ENCODE peak calls at places on chromosomes 11 and 22, in nine cellular contexts. One of them, this sample, is unnamed. For H3K36me3 and H3K9me3, the result is how much of the 10 kb centered on the place peaks cover.

GRCh38 chr11:113174862-113175261 is 139.5 kb upstream of the TTC12 start:
- DNase-seq in cardiac muscle cell: no peak
- DNase-seq in endodermal cell: no peak
- DNase-seq in IMR-90: no peak
- DNase-seq in Peyer's patch: no peak
- DNase-seq in HCT116: no peak
- DNase-seq in esophagus squamous epithelium: no peak
- DNase-seq in CD8-positive, alpha-beta T cell: no peak
- DNase-seq in adipocyte: no peak
- DNase-seq in this sample: peak

GRCh38 chr11:45142241-45142885 is 4.1 kb upstream of the PRDM11 start:
- DNase-seq in CD8-positive, alpha-beta T cell: no peak
- DNase-seq in IMR-90: peak
- DNase-seq in esophagus squamous epithelium: no peak
- DNase-seq in cardiac muscle cell: no peak
- DNase-seq in adipocyte: no peak
- DNase-seq in Peyer's patch: no peak
- DNase-seq in HCT116: no peak
- DNase-seq in endodermal cell: no peak
- DNase-seq in this sample: peak

GRCh38 chr11:119845305-119845704 is 116.3 kb upstream of the NECTIN1 start:
- DNase-seq in HCT116: no peak
- DNase-seq in IMR-90: no peak
- DNase-seq in Peyer's patch: no peak
- DNase-seq in CD8-positive, alpha-beta T cell: no peak
- DNase-seq in endodermal cell: no peak
- DNase-seq in adipocyte: no peak
- DNase-seq in esophagus squamous epithelium: no peak
- DNase-seq in cardiac muscle cell: no peak
- DNase-seq in this sample: no peak

GRCh38 chr11:86978756-86979608 is 23.8 kb upstream of the FZD4 start:
- DNase-seq in cardiac muscle cell: peak
- DNase-seq in HCT116: peak
- DNase-seq in esophagus squamous epithelium: no peak
- DNase-seq in Peyer's patch: no peak
- DNase-seq in endodermal cell: no peak
- DNase-seq in CD8-positive, alpha-beta T cell: no peak
- DNase-seq in IMR-90: peak
- DNase-seq in adipocyte: peak
- DNase-seq in this sample: no peak

GRCh38 chr11:111554532-111554931 is 14.0 kb downstream of the LAYN start:
- DNase-seq in endodermal cell: no peak
- DNase-seq in IMR-90: no peak
- DNase-seq in HCT116: no peak
- DNase-seq in Peyer's patch: no peak
- DNase-seq in cardiac muscle cell: no peak
- DNase-seq in esophagus squamous epithelium: no peak
- DNase-seq in CD8-positive, alpha-beta T cell: no peak
- DNase-seq in adipocyte: no peak
- DNase-seq in this sample: no peak

GRCh38 chr11:5818245-5818865 is 9.6 kb downstream of the OR52N2 start:
- DNase-seq in HCT116: no peak
- DNase-seq in cardiac muscle cell: no peak
- DNase-seq in Peyer's patch: no peak
- DNase-seq in adipocyte: peak
- DNase-seq in endodermal cell: no peak
- DNase-seq in esophagus squamous epithelium: no peak
- DNase-seq in IMR-90: no peak
- DNase-seq in CD8-positive, alpha-beta T cell: no peak
- DNase-seq in this sample: no peak

GRCh38 chr11:126357969-126358762 is 2.7 kb downstream of the ST3GAL4 start:
- DNase-seq in endodermal cell: no peak
- DNase-seq in HCT116: no peak
- DNase-seq in esophagus squamous epithelium: no peak
- DNase-seq in CD8-positive, alpha-beta T cell: no peak
- DNase-seq in Peyer's patch: no peak
- DNase-seq in adipocyte: no peak
- DNase-seq in IMR-90: no peak
- DNase-seq in cardiac muscle cell: no peak
- DNase-seq in this sample: no peak

GRCh38 chr11:84543367-84544159 is 1083.6 kb downstream of the DLG2 start:
- DNase-seq in Peyer's patch: no peak
- DNase-seq in endodermal cell: peak
- DNase-seq in esophagus squamous epithelium: no peak
- DNase-seq in CD8-positive, alpha-beta T cell: no peak
- DNase-seq in HCT116: no peak
- DNase-seq in cardiac muscle cell: no peak
- DNase-seq in adipocyte: no peak
- DNase-seq in IMR-90: no peak
- DNase-seq in this sample: no peak

GRCh38 chr11:87292598-87292997 is 254.9 kb downstream of the TMEM135 start:
- DNase-seq in IMR-90: no peak
- DNase-seq in adipocyte: no peak
- DNase-seq in Peyer's patch: no peak
- DNase-seq in esophagus squamous epithelium: no peak
- DNase-seq in endodermal cell: no peak
- DNase-seq in cardiac muscle cell: no peak
- DNase-seq in CD8-positive, alpha-beta T cell: no peak
- DNase-seq in HCT116: no peak
- DNase-seq in this sample: no peak

GRCh38 chr22:46501701-46502100 is 35.7 kb downstream of the CELSR1 start:
- DNase-seq in CD8-positive, alpha-beta T cell: no peak
- DNase-seq in adipocyte: peak
- DNase-seq in endodermal cell: no peak
- DNase-seq in HCT116: no peak
- DNase-seq in Peyer's patch: no peak
- DNase-seq in esophagus squamous epithelium: no peak
- DNase-seq in IMR-90: peak
- DNase-seq in cardiac muscle cell: no peak
- DNase-seq in this sample: peak

DNA sequence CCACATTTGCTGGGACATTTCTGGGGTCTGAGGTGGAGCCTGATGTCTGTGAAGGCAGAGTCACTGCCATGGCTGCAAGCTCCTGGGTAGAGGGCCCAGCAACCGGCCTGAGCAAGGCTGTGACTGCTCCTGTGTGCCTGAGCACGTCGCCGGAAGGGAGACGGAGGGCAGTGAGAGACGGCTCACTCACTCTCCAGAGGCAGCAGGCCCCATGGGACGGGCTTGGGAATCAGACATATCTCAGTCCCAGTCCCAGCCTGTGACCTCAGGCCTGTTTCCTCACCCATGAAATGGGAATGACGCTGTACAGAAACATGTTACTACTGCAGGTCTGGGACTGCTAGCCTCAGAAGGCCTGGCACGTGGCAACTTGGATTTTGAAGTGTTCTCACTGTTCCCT is 36.4 kb upstream of the RASL10A start:
- DNase-seq in adipocyte: no peak
- DNase-seq in HCT116: no peak
- DNase-seq in CD8-positive, alpha-beta T cell: no peak
- DNase-seq in cardiac muscle cell: no peak
- DNase-seq in endodermal cell: no peak
- DNase-seq in Peyer's patch: no peak
- DNase-seq in esophagus squamous epithelium: no peak
- DNase-seq in IMR-90: no peak
- DNase-seq in this sample: no peak
- H3K36me3 ChIP-seq in adipocyte: half or more
- H3K36me3 ChIP-seq in HCT116: under half
- H3K36me3 ChIP-seq in CD8-positive, alpha-beta T cell: half or more
- H3K36me3 ChIP-seq in cardiac muscle cell: half or more
- H3K36me3 ChIP-seq in endodermal cell: half or more
- H3K36me3 ChIP-seq in Peyer's patch: under half
- H3K36me3 ChIP-seq in esophagus squamous epithelium: half or more
- H3K36me3 ChIP-seq in IMR-90: half or more
- H3K36me3 ChIP-seq in this sample: under half

GRCh38 chr11:74696488-74696887 is 34.7 kb downstream of the CHRDL2 start:
- DNase-seq in esophagus squamous epithelium: no peak
- DNase-seq in CD8-positive, alpha-beta T cell: no peak
- DNase-seq in IMR-90: no peak
- DNase-seq in endodermal cell: peak
- DNase-seq in cardiac muscle cell: no peak
- DNase-seq in Peyer's patch: no peak
- DNase-seq in HCT116: no peak
- DNase-seq in adipocyte: no peak
- DNase-seq in this sample: no peak
- H3K4me3 ChIP-seq in esophagus squamous epithelium: no peak
- H3K4me3 ChIP-seq in CD8-positive, alpha-beta T cell: no peak
- H3K4me3 ChIP-seq in IMR-90: no peak
- H3K4me3 ChIP-seq in endodermal cell: no peak
- H3K4me3 ChIP-seq in cardiac muscle cell: no peak
- H3K4me3 ChIP-seq in Peyer's patch: no peak
- H3K4me3 ChIP-seq in HCT116: no peak
- H3K4me3 ChIP-seq in adipocyte: peak
- H3K4me3 ChIP-seq in this sample: no peak

DNA sequence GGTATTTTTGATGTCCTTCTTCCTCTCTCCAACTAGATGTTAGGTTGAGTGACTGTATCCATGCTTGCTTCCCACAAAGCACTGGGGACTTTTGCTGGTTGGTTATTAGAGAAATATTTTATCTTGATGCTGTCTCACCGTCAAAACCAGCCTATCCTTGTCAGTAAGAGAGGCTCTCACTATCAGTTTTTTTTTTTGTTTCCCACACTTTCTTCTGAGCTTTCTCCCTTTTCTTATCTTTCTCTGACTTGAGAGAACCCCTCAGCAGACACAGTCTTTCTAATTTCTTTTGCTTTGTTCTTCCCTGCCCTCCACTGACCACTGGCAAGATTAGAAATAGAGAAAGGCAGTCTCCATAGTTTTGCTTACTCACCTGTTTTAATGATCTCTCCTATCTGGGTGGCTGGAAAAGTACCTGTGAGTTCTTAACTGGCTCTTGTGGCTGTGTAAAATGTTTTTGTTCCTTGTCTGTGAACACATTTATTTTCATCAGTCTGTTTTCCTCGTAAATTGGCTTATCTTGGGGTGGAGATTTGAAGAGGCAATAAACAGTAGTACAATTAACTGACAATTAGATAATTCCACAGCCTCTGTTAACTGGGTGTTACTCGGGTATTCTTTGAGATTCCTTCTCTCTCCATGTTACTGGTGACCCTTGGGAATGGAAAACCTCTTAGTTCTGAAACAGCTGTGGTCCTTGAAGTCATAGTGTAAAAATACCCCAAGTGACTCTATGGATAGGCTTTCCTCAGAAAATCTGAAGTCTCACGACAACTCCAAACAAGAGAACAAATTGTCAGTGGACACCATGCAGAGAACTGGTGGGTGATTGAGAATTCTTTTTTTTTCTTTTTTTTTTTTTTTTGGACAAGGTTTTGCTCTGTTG is at the start of gene NXPE1:
- DNase-seq in IMR-90: no peak
- DNase-seq in esophagus squamous epithelium: no peak
- DNase-seq in adipocyte: no peak
- DNase-seq in endodermal cell: no peak
- DNase-seq in CD8-positive, alpha-beta T cell: no peak
- DNase-seq in Peyer's patch: no peak
- DNase-seq in cardiac muscle cell: no peak
- DNase-seq in HCT116: no peak
- DNase-seq in this sample: no peak
- H3K9me3 ChIP-seq in IMR-90: under half
- H3K9me3 ChIP-seq in esophagus squamous epithelium: under half
- H3K9me3 ChIP-seq in adipocyte: under half
- H3K9me3 ChIP-seq in endodermal cell: under half
- H3K9me3 ChIP-seq in CD8-positive, alpha-beta T cell: under half
- H3K9me3 ChIP-seq in Peyer's patch: under half
- H3K9me3 ChIP-seq in cardiac muscle cell: under half
- H3K9me3 ChIP-seq in HCT116: under half
- H3K9me3 ChIP-seq in this sample: under half

GRCh38 chr11:18081551-18081950 is 24.3 kb downstream of the SAAL1 start:
- DNase-seq in CD8-positive, alpha-beta T cell: no peak
- DNase-seq in cardiac muscle cell: no peak
- DNase-seq in IMR-90: no peak
- DNase-seq in esophagus squamous epithelium: no peak
- DNase-seq in adipocyte: no peak
- DNase-seq in HCT116: no peak
- DNase-seq in endodermal cell: no peak
- DNase-seq in Peyer's patch: no peak
- DNase-seq in this sample: no peak
- H3K36me3 ChIP-seq in CD8-positive, alpha-beta T cell: under half
- H3K36me3 ChIP-seq in cardiac muscle cell: under half
- H3K36me3 ChIP-seq in IMR-90: under half
- H3K36me3 ChIP-seq in esophagus squamous epithelium: under half
- H3K36me3 ChIP-seq in adipocyte: under half
- H3K36me3 ChIP-seq in HCT116: under half
- H3K36me3 ChIP-seq in endodermal cell: half or more
- H3K36me3 ChIP-seq in Peyer's patch: under half
- H3K36me3 ChIP-seq in this sample: under half

GRCh38 chr11:3167143-3168119 is 2.3 kb upstream of the OSBPL5 start:
- DNase-seq in adipocyte: no peak
- DNase-seq in CD8-positive, alpha-beta T cell: no peak
- DNase-seq in endodermal cell: no peak
- DNase-seq in cardiac muscle cell: peak
- DNase-seq in IMR-90: no peak
- DNase-seq in HCT116: no peak
- DNase-seq in Peyer's patch: peak
- DNase-seq in esophagus squamous epithelium: no peak
- DNase-seq in this sample: no peak

GRCh38 chr11:3171931-3172560 is 6.9 kb upstream of the OSBPL5 start:
- DNase-seq in endodermal cell: no peak
- DNase-seq in HCT116: no peak
- DNase-seq in CD8-positive, alpha-beta T cell: no peak
- DNase-seq in cardiac muscle cell: no peak
- DNase-seq in esophagus squamous epithelium: no peak
- DNase-seq in Peyer's patch: no peak
- DNase-seq in adipocyte: no peak
- DNase-seq in IMR-90: no peak
- DNase-seq in this sample: no peak

GRCh38 chr11:3169952-3170755 is 5.0 kb upstream of the OSBPL5 start:
- DNase-seq in adipocyte: no peak
- DNase-seq in cardiac muscle cell: peak
- DNase-seq in CD8-positive, alpha-beta T cell: no peak
- DNase-seq in Peyer's patch: peak
- DNase-seq in esophagus squamous epithelium: no peak
- DNase-seq in endodermal cell: peak
- DNase-seq in IMR-90: peak
- DNase-seq in HCT116: no peak
- DNase-seq in this sample: no peak

GRCh38 chr11:3170756-3171670 is 5.9 kb upstream of the OSBPL5 start:
- DNase-seq in Peyer's patch: no peak
- DNase-seq in cardiac muscle cell: no peak
- DNase-seq in CD8-positive, alpha-beta T cell: no peak
- DNase-seq in adipocyte: no peak
- DNase-seq in HCT116: no peak
- DNase-seq in esophagus squamous epithelium: no peak
- DNase-seq in endodermal cell: no peak
- DNase-seq in IMR-90: no peak
- DNase-seq in this sample: no peak

DNA sequence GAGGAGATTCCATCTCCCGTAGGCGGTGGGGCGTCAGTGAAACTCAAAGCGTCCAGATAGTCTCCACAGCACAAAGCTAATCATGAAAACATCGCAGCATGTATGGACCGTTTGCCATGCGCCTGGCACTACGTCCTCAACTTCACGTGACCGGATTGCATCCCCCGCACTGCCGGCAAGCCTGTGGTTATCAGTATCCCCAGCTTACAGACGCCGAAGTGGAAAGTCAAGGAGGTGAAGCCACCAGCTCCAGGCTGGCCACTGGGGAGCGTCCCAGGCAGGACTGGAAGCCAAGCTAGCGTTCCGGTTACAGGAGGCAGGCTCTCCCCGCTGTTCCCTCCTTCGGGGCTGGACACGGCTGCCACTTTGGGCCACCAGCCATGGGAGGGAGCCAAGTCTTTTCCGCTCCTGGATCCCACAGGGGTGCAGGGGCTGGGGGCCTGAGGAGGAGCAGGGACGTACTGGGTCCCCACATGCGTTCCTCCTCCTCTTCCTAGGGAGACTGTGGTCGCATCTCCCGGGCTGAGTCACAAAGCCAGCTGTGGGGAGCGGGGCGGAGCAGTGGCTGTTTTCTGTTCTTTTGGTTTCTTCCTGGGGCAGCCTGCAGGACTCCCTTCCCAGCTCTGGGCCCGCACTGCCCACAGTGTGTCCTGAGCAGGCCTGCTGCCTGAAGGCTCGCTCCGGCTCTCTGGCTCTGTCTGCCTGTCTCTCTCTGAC is 4.3 kb upstream of the OSBPL5 start:
- DNase-seq in HCT116: peak
- DNase-seq in endodermal cell: peak
- DNase-seq in esophagus squamous epithelium: no peak
- DNase-seq in CD8-positive, alpha-beta T cell: no peak
- DNase-seq in Peyer's patch: peak
- DNase-seq in IMR-90: peak
- DNase-seq in cardiac muscle cell: peak
- DNase-seq in adipocyte: peak
- DNase-seq in this sample: peak
- H3K4me3 ChIP-seq in HCT116: peak
- H3K4me3 ChIP-seq in endodermal cell: no peak
- H3K4me3 ChIP-seq in esophagus squamous epithelium: peak
- H3K4me3 ChIP-seq in CD8-positive, alpha-beta T cell: peak
- H3K4me3 ChIP-seq in Peyer's patch: peak
- H3K4me3 ChIP-seq in IMR-90: peak
- H3K4me3 ChIP-seq in cardiac muscle cell: no peak
- H3K4me3 ChIP-seq in adipocyte: peak
- H3K4me3 ChIP-seq in this sample: peak

This sample was measured in MG63.